ENCODE peak calls at places on chromosome 18, in five cellular contexts. P is tibial artery, S is Caco-2, A is transverse colon, U is ovary. Z is an unnamed sample.

GRCh38 chr18:21289843-21290242 is 47.8 kb downstream of the GREB1L start:
- DNase-seq in P (no peak), S (no peak), A (no peak), U (no peak), Z (no peak)

GRCh38 chr18:49359732-49360444 is 100.6 kb downstream of the DYM start:
- DNase-seq in P (no peak), S (no peak), A (no peak), U (no peak), Z (no peak)

GRCh38 chr18:44681039-44681595 is 429 bp downstream of the SETBP1 start:
- DNase-seq in P (no peak), S (no peak), A (no peak), U (peak; percentile 14), Z (no peak)

GRCh38 chr18:78781601-78781960 is 198.0 kb upstream of the SALL3 start:
- DNase-seq in P (no peak), S (no peak), A (no peak), U (no peak), Z (no peak)

GRCh38 chr18:77165489-77166415 is 33.2 kb upstream of the MBP start:
- DNase-seq in P (peak; percentile 43), S (no peak), A (no peak), U (no peak), Z (peak; percentile 51)

GRCh38 chr18:3323900-3324299 is 62.0 kb downstream of the MYL12B start:
- DNase-seq in P (no peak), S (no peak), A (no peak), U (no peak), Z (no peak)

GRCh38 chr18:59767732-59768131 is 70.5 kb upstream of the CCBE1 start:
- DNase-seq in P (no peak), S (no peak), A (no peak), U (no peak), Z (no peak)

GRCh38 chr18:59085126-59085794 is 54.4 kb upstream of the SEC11C start:
- DNase-seq in P (no peak), S (no peak), A (no peak), U (no peak), Z (no peak)

GRCh38 chr18:51342815-51343214 is 145.3 kb upstream of the MEX3C start:
- DNase-seq in P (no peak), S (peak; percentile 21), A (no peak), U (no peak), Z (no peak)

GRCh38 chr18:28015671-28016070 is 161.3 kb downstream of the CDH2 start:
- DNase-seq in P (no peak), S (no peak), A (no peak), U (no peak), Z (no peak)
- H3K4me3 ChIP-seq in P (no peak overlapping the region), S (no peak overlapping the region), A (no peak overlapping the region), U (no peak overlapping the region), Z (no peak overlapping the region)

DNA sequence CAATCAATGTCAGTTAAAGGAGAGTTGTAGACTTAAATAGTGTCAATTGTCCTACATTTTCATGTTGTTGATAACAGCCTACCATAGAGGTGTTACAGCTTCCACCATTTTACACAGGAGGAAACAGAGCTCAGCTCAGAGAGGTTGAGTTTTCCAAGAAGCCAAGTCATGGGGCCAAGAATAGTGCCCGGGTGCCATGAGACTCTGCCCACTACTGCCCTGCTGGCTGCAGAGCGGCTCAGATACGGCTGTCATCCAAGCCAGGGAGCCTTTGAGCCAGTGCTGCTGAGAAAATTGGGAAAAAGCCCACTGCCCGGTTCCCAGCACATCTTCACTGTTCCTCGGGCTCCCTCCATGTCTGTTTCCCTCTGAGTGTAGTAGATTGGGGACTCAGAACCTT is 22.0 kb downstream of the RAB12 start:
- DNase-seq in P (no peak), S (no peak), A (no peak), U (no peak), Z (no peak)
- H3K36me3 ChIP-seq in P (peaks cover 29% of the 10 kb centered on the region), S (peaks cover 3% of the 10 kb centered on the region), A (no peaks in the 10 kb centered on the region), U (no peaks in the 10 kb centered on the region), Z (peaks cover 21% of the 10 kb centered on the region)

GRCh38 chr18:24396082-24396623 is 1.5 kb downstream of the OSBPL1A start:
- DNase-seq in P (no peak), S (no peak), A (no peak), U (no peak), Z (no peak)
- H3K4me3 ChIP-seq in P (no peak overlapping the region), S (no peak overlapping the region), A (no peak overlapping the region), U (no peak overlapping the region), Z (peak overlapping the region; percentile 99)

GRCh38 chr18:12333650-12334279 is 25.7 kb downstream of the TUBB6 start:
- DNase-seq in P (no peak), S (peak; percentile 34), A (no peak), U (no peak), Z (no peak)
- H3K36me3 ChIP-seq in P (peaks cover 39% of the 10 kb centered on the region), S (no peaks in the 10 kb centered on the region), A (no peaks in the 10 kb centered on the region), U (no peaks in the 10 kb centered on the region), Z (no peaks in the 10 kb centered on the region)

GRCh38 chr18:36814994-36815393 is 13.8 kb downstream of the TPGS2 start:
- DNase-seq in P (no peak), S (no peak), A (no peak), U (no peak), Z (no peak)
- H3K4me3 ChIP-seq in P (no peak overlapping the region), S (no peak overlapping the region), A (no peak overlapping the region), U (no peak overlapping the region), Z (no peak overlapping the region)

DNA sequence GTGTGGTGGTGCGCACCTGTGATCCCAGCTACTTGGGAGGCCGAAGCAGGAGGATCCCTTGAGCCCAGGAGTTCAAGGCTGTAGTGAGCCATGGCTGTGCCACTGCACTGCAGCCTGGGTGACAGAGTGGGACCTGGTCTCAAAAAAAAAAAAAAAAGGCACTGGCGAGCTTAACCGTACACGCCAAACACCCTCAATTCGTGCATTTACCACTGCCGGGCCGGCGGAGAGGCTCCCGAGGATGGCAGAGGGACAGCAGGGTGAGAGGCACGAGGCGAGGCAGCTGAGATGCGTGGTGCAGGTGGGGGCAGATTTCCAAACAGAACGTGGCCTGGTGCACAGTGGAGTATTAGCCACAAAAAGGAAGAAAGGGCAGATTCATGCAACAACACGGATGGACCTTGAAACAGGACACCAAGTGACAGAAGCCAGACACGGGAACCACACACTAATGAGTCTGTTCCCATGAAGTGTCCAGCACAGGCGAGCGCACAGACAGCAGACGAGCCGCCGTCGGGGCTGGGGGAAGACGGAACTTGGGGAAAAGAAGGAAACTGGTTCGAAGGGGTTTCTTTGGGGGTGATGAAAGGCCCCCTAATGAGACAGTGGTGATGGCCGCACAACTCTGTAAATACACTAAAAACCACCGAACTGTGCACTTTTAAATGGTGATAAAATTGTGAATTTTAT is 27.4 kb downstream of the SLC66A2 start:
- DNase-seq in P (peak; percentile 5), S (no peak), A (no peak), U (peak; percentile 6), Z (no peak)
- H3K36me3 ChIP-seq in P (peaks cover 11% of the 10 kb centered on the region), S (peaks cover 2% of the 10 kb centered on the region), A (no peaks in the 10 kb centered on the region), U (no peaks in the 10 kb centered on the region), Z (no peaks in the 10 kb centered on the region)

DNA sequence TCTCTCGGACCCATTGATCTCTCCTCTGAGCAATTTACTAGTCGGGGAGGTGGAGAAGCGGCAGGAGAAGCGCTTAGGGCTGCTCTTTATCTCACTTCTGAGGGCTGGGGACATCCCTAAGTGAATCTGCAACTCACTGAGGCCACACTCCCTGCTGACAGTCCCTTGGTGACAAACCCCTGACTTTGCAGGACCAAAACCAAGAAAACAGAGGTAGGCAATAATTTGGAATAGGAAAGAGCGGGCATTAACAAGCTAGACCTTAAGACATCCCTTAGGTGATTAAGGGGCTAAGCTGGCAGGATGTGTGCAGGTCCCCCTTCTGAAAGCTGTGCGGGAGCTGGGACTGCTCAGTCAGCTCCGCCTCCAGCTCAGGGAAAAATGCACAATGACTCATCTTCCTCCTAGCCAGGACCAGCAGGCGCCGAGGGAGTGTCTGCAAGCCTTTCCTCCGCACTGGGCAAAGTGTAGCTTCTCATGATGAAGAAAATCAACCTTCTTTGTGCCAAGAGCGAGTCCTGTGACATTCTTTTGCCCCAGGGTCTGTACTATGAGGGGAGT is 63.3 kb downstream of the BOD1L2 start:
- DNase-seq in P (peak; percentile 49), S (peak; percentile 46), A (peak; percentile 68), U (no peak), Z (peak; percentile 62)
- H3K4me3 ChIP-seq in P (no peak overlapping the region), S (no peak overlapping the region), A (peak overlapping the region; percentile 12), U (no peak overlapping the region), Z (peak overlapping the region; percentile 2)

DNA sequence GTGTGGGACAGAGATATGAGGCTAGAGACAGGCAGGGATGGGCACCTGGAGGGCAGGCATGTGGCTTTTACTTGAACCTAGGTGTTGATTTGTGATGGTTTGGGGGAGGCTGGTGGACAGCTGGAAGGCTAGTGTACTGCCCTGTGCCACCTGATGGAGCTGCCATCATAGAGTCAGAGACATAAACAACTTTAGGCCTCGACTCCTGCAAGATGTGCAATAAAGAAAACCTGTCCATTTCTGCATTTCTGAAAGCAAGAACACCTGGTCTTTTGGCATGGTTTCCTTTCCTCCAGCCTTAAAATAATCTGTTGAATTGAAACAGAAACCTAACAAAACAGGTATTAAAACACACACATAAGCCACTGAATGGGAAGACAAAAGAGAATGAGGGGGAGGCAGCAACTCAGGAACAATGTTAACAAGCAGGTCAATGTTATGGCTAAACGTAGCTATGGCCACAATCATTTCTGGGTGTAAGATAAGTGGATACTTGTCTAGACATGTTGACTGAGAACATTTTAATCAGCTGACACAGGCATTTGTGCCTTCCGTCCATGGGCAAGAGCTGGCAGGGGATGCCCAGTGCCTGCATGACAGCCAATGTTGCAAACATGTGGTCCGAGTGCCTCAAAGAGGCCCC is 87.8 kb downstream of the KCTD1 start:
- DNase-seq in P (no peak), S (no peak), A (no peak), U (no peak), Z (no peak)
- H3K36me3 ChIP-seq in P (no peaks in the 10 kb centered on the region), S (no peaks in the 10 kb centered on the region), A (no peaks in the 10 kb centered on the region), U (no peaks in the 10 kb centered on the region), Z (no peaks in the 10 kb centered on the region)

GRCh38 chr18:55856191-55856590 is 268.2 kb upstream of the TCF4 start:
- DNase-seq in P (no peak), S (peak; percentile 46), A (no peak), U (no peak), Z (no peak)
- H3K4me3 ChIP-seq in P (no peak overlapping the region), S (no peak overlapping the region), A (no peak overlapping the region), U (no peak overlapping the region), Z (no peak overlapping the region)